ENCODE peak calls at places on chromosomes 13 and 19, in four cellular contexts. A is adipocyte, V is PC-3, J is neural progenitor cell. N is an unnamed sample.

GRCh38 chr13:111034811-111035210 is 80.3 kb upstream of the ARHGEF7 start:
- DNase-seq in V (no peak), A (peak), J (no peak), N (no peak)

GRCh38 chr13:99823961-99824360 is 147.6 kb downstream of the ZIC5 start:
- DNase-seq in A (no peak), V (no peak), J (no peak), N (no peak)

GRCh38 chr19:5778402-5778801 is 6.1 kb downstream of the PRR22 start:
- DNase-seq in J (no peak), A (no peak), V (no peak), N (no peak)

GRCh38 chr13:99553033-99553432 is 51.8 kb downstream of the TM9SF2 start:
- DNase-seq in V (no peak), A (no peak), J (no peak), N (no peak)

GRCh38 chr19:27736225-27736624 is 1476.7 kb downstream of the UQCRFS1 start:
- DNase-seq in A (no peak), V (no peak), J (no peak), N (no peak)

GRCh38 chr19:36605101-36605838 is at the start of gene ZNF382:
- DNase-seq in J (peak), V (peak), A (peak), N (no peak)

GRCh38 chr19:55370305-55370988 is at the start of gene IL11:
- DNase-seq in V (peak), A (peak), J (peak), N (no peak)

GRCh38 chr13:31742102-31742695 is 2.9 kb downstream of the RXFP2 start:
- DNase-seq in V (peak), A (peak), J (peak), N (peak)

GRCh38 chr19:51002542-51003311 is 1.3 kb upstream of the KLK8 start:
- DNase-seq in V (peak), A (no peak), J (peak), N (peak)

GRCh38 chr19:13553880-13554400 is 47.7 kb upstream of the CACNA1A start:
- DNase-seq in J (no peak), A (no peak), V (no peak), N (no peak)

GRCh38 chr19:1605236-1606137 is at the start of gene UQCR11:
- DNase-seq in V (peak), A (peak), J (peak), N (peak)

GRCh38 chr19:39671739-39672363 is 16.1 kb downstream of the LGALS16 start:
- DNase-seq in V (peak), A (peak), J (peak), N (peak)

GRCh38 chr13:42266464-42266863 is 5.5 kb upstream of the AKAP11 start:
- DNase-seq in A (peak), V (peak), J (no peak), N (no peak)

GRCh38 chr19:2332341-2333026 is 4.0 kb downstream of the SPPL2B start:
- DNase-seq in V (no peak), A (no peak), J (no peak), N (no peak)

GRCh38 chr19:35099897-35100275 is 15.7 kb upstream of the FXYD3 start:
- DNase-seq in V (no peak), J (no peak), A (no peak), N (no peak)

GRCh38 chr13:27920677-27921420 is 1.0 kb downstream of the PDX1 start:
- DNase-seq in J (peak), A (peak), V (peak), N (no peak)

GRCh38 chr13:28503182-28503980 is 8.5 kb upstream of the FLT1 start:
- DNase-seq in J (no peak), A (no peak), V (no peak), N (peak)

GRCh38 chr13:48504606-48505369 is 28.1 kb downstream of the RCBTB2 start:
- DNase-seq in V (no peak), A (no peak), J (no peak), N (peak)

GRCh38 chr13:27691207-27691606 is 69.5 kb downstream of the POLR1D start:
- DNase-seq in J (no peak), V (no peak), A (no peak), N (no peak)

GRCh38 chr19:17332677-17333581 is 1.7 kb downstream of the ANO8 start:
- DNase-seq in A (peak), V (peak), J (peak), N (no peak)

GRCh38 chr19:4911786-4912672 is 2.7 kb downstream of the UHRF1 start:
- DNase-seq in A (peak), J (peak), V (peak), N (no peak)

GRCh38 chr19:47109177-47109540 is 4.4 kb downstream of the ZC3H4 start:
- DNase-seq in J (no peak), A (peak), V (no peak), N (no peak)
- H3K9ac ChIP-seq in J (no peak), A (peak), V (peak), N (peak)

GRCh38 chr19:16041571-16042386 is 34.5 kb upstream of the TPM4 start:
- DNase-seq in A (peak), V (peak), J (peak), N (peak)
- H3K9ac ChIP-seq in A (peak), V (no peak), J (no peak), N (peak)

GRCh38 chr19:7829561-7830271 is at the start of gene EVI5L:
- DNase-seq in A (peak), J (peak), V (peak), N (peak)

GRCh38 chr19:7830823-7831222 is 805 bp downstream of the EVI5L start:
- DNase-seq in J (no peak), A (no peak), V (no peak), N (no peak)

GRCh38 chr19:7829162-7829520 is 877 bp upstream of the EVI5L start:
- DNase-seq in J (no peak), A (no peak), V (no peak), N (no peak)

GRCh38 chr19:7831452-7831851 is 1.4 kb downstream of the EVI5L start:
- DNase-seq in V (peak), A (peak), J (peak), N (no peak)

DNA sequence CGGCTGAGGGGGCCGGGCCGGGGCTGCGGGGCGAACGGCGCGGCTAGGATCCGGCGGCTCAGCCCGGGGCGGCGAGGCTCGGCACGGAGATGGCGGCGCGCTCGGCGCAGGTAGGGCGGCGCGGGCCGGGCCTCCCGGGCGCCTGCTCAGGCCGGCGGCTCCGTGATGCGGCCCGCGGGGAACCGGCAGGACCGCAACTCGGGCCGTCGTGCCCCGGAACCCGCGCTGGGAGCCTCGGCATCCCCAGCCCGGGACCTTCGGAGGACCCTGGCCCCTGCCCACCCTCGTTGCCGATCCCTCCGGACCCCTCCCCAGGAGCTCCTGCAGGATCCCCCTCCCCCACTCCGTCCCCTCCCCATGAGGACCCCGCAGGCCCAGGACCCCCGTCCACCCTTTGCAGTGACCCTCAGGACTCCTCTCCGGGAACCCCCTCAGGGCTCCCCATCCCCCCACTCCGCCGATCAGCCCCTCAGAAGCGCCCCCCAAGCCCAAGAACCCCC is 304 bp downstream of the EVI5L start:
- DNase-seq in V (no peak), J (no peak), A (no peak), N (no peak)
- H3K9ac ChIP-seq in V (peak), J (no peak), A (peak), N (peak)

DNA sequence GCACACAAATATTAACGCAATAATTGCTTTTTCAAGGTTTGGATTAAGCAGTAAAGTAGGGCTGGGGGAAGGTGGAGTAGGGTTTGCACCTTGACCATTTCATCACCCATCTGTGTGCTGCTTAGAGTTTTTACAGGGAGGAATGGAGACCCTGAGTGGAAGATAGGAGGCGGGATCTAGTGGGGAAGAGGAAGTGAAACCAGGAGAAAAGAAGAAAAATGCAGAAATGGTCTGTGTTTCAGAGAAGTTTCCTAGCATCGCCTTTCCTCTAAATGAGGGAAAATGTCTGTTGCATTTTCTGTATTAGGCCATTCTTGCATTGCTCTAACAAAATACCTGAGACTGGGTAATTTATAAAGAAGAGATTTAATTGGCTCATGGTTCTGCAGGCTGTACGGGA is 64.1 kb downstream of the TPT1 start:
- DNase-seq in A (no peak), J (no peak), V (no peak), N (no peak)
- H3K9ac ChIP-seq in A (no peak), J (no peak), V (no peak), N (no peak)

GRCh38 chr19:49672131-49672919 is 4.7 kb upstream of the PRMT1 start:
- DNase-seq in J (peak), V (peak), A (peak), N (no peak)
- H3K9ac ChIP-seq in J (no peak), V (no peak), A (peak), N (peak)

N was measured in NT2/D1.